ENCODE peak calls at places on chromosomes 2 and 18, in four cellular contexts. N, A, R and D are unnamed samples.

GRCh38 chr2:209688388-209688787 is 83.2 kb upstream of the UNC80 start:
- DNase-seq in A (peak; percentile 27), N (no peak), R (no peak), D (no peak)

GRCh38 chr18:55419939-55420664 is 167.9 kb downstream of the TCF4 start:
- DNase-seq in A (peak; percentile 39), R (no peak), N (no peak), D (no peak)

GRCh38 chr2:104254017-104254416 is 599.9 kb upstream of the POU3F3 start:
- DNase-seq in N (no peak), R (no peak), A (no peak), D (no peak)

GRCh38 chr2:196607073-196607472 is 32.4 kb upstream of the CCDC150 start:
- DNase-seq in N (no peak), A (peak; percentile 55), R (no peak), D (peak; percentile 73)

GRCh38 chr2:230589497-230590015 is 123.1 kb upstream of the CAB39 start:
- DNase-seq in N (no peak), A (no peak), R (no peak), D (no peak)

GRCh38 chr2:221758076-221758475 is 186.0 kb upstream of the EPHA4 start:
- DNase-seq in N (no peak), R (no peak), A (no peak), D (no peak)

GRCh38 chr2:190563109-190563508 is 28.6 kb upstream of the NEMP2 start:
- DNase-seq in N (no peak), A (no peak), R (no peak), D (no peak)

GRCh38 chr2:236166157-236166780 is 1.9 kb downstream of the GBX2 start:
- DNase-seq in A (peak; percentile 31), R (no peak), N (peak; percentile 70), D (no peak)

GRCh38 chr2:157692768-157693167 is 64.1 kb upstream of the ACVR1C start:
- DNase-seq in N (no peak), A (peak; percentile 79), R (no peak), D (no peak)

GRCh38 chr18:41965856-41966255 is 10.8 kb downstream of the PIK3C3 start:
- DNase-seq in A (no peak), R (no peak), N (no peak), D (no peak)

GRCh38 chr2:117972466-117973123 is 41.3 kb downstream of the CCDC93 start:
- DNase-seq in R (no peak), A (no peak), N (no peak), D (no peak)

GRCh38 chr2:200270732-200271131 is 35.8 kb upstream of the SPATS2L start:
- DNase-seq in R (no peak), A (no peak), N (no peak), D (no peak)

GRCh38 chr2:30422437-30422805 is 24.6 kb upstream of the LCLAT1 start:
- DNase-seq in A (peak; percentile 77), N (no peak), R (peak; percentile 29), D (no peak)

GRCh38 chr2:13522917-13523821 is 806.4 kb downstream of the TRIB2 start:
- DNase-seq in A (no peak), R (no peak), N (no peak), D (no peak)

GRCh38 chr2:207955456-207955855 is 69.9 kb downstream of the PLEKHM3 start:
- DNase-seq in A (no peak), R (no peak), N (no peak), D (no peak)

GRCh38 chr2:129767346-129767745 is 212.1 kb upstream of the RAB6C start:
- DNase-seq in N (no peak), R (no peak), A (no peak), D (no peak)

GRCh38 chr2:205461678-205462665 is 220.3 kb upstream of the NRP2 start:
- DNase-seq in N (no peak), R (no peak), A (peak; percentile 21), D (peak; percentile 51)

GRCh38 chr2:106205488-106205887 is 11.4 kb upstream of the UXS1 start:
- DNase-seq in R (no peak), N (no peak), A (no peak), D (no peak)

GRCh38 chr2:231617059-231617926 is 24.6 kb downstream of the TEX44 start:
- DNase-seq in N (no peak), R (no peak), A (no peak), D (no peak)

GRCh38 chr2:104447831-104448434 is 406.0 kb upstream of the POU3F3 start:
- DNase-seq in N (no peak), R (no peak), A (no peak), D (no peak)

GRCh38 chr2:31259075-31259474 is 25.1 kb downstream of the EHD3 start:
- DNase-seq in R (no peak), A (no peak), N (no peak), D (no peak)

GRCh38 chr2:168666339-168666738 is 136.1 kb upstream of the NOSTRIN start:
- DNase-seq in N (no peak), R (no peak), A (no peak), D (no peak)

GRCh38 chr2:200223385-200223784 is 83.1 kb upstream of the SPATS2L start:
- DNase-seq in R (no peak), N (no peak), A (peak; percentile 50), D (peak; percentile 37)

GRCh38 chr18:77098554-77099174 is 33.9 kb downstream of the MBP start:
- DNase-seq in R (no peak), N (no peak), A (peak; percentile 54), D (no peak)

GRCh38 chr2:195820867-195821565 is 164.0 kb downstream of the SLC39A10 start:
- DNase-seq in R (no peak), A (peak; percentile 36), N (no peak), D (no peak)

GRCh38 chr2:22634167-22634566 is 750.8 kb upstream of the KLHL29 start:
- DNase-seq in R (no peak), N (no peak), A (no peak), D (no peak)

GRCh38 chr2:97870396-97870843 is 125.3 kb downstream of the TMEM131 start:
- DNase-seq in N (no peak), A (peak; percentile 96), R (no peak), D (peak; percentile 83)

GRCh38 chr2:109385506-109385905 is 228.3 kb downstream of the SEPTIN10 start:
- DNase-seq in A (no peak), R (no peak), N (peak; percentile 15), D (no peak)

GRCh38 chr2:219398721-219399333 is 11.1 kb upstream of the DNPEP start:
- DNase-seq in N (no peak), A (peak; percentile 53), R (no peak), D (no peak)

GRCh38 chr18:77131652-77132368 is 773 bp downstream of the MBP start:
- DNase-seq in A (peak; percentile 51), R (peak; percentile 69), N (peak; percentile 91), D (no peak)

GRCh38 chr2:16105664-16106281 is 165.4 kb downstream of the MYCN start:
- DNase-seq in A (no peak), R (no peak), N (no peak), D (no peak)

GRCh38 chr2:40955635-40956034 is 503.7 kb upstream of the SLC8A1 start:
- DNase-seq in R (no peak), N (no peak), A (peak; percentile 1), D (no peak)

GRCh38 chr2:29130295-29130694 is 15.1 kb downstream of the CLIP4 start:
- DNase-seq in N (no peak), A (peak; percentile 83), R (no peak), D (peak; percentile 67)

GRCh38 chr2:38116762-38117161 is 40.8 kb upstream of the CYP1B1 start:
- DNase-seq in A (peak; percentile 89), R (no peak), N (no peak), D (no peak)

GRCh38 chr2:98771771-98772521 is 41.0 kb upstream of the MGAT4A start:
- DNase-seq in A (no peak), R (no peak), N (no peak), D (no peak)

DNA sequence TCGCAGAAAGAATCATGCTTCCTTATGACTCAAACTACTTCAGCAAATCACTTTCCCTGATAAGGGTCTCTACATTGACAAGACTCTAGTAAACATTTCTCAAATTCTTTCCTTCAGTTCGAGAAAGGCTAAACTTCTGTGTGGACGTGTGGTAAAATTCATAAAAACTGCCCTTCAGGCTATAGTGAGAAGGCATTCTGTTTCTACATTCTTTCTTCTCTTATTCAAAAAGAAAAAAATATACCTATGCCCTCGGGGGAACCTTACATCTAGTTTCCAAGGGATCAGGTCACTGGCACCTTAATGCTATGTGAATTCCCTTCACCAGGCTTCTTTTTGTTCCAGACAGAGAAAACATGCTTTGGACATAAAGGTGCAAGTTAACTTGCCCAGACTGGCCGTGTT is 4.9 kb downstream of the VIT start:
- DNase-seq in N (no peak), A (no peak), R (no peak), D (no peak)
- TF ChIP-seq CTCF in N (no peak), A (peak; percentile 6), R (no peak), D (no peak)

DNA sequence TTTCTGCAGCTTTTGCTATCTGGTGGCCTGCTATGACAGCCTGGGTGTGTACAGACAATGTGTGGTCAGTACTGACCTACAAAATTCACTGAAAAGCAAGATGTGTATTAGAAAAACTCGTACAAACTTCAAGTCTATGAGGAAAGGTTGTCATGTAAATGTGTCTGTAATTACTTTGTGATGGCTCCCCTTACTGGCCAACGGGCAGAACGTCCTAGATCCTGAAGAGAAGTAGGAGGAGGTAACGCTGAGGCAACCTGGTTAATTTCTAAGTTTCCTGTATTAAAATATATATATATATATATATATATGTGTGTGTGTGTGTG is 95.5 kb downstream of the GALNT3 start:
- DNase-seq in N (no peak), A (peak; percentile 76), R (no peak), D (no peak)
- TF ChIP-seq CTCF in N (peak; percentile 50), A (peak; percentile 62), R (peak; percentile 60), D (peak; percentile 66)

DNA sequence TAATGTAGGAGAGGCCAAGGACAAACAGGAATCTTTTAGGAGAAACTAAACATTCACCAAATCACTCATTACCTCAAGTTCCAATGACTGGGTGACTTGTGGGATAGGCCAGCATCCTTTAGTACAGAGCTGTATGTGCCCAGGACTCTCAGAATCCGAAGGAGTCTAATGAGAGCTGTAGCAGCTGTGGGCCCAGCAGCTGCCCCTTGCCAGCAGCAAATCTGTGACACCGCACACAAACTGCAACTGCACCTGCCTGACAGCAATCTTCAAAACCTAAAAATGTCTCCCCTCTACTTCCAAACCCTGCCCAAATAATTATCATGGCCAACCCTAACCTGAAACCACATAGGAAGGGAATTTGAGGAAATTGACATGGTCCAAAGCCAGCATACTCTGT is 44.5 kb upstream of the ACVR2A start:
- DNase-seq in A (no peak), R (no peak), N (no peak), D (no peak)
- TF ChIP-seq CTCF in A (no peak), R (no peak), N (no peak), D (no peak)

GRCh38 chr2:176188218-176188968 is at the start of gene HOXD1:
- DNase-seq in R (no peak), N (peak; percentile 90), A (peak; percentile 51), D (no peak)
- TF ChIP-seq CTCF in R (no peak), N (no peak), A (no peak), D (no peak)

DNA sequence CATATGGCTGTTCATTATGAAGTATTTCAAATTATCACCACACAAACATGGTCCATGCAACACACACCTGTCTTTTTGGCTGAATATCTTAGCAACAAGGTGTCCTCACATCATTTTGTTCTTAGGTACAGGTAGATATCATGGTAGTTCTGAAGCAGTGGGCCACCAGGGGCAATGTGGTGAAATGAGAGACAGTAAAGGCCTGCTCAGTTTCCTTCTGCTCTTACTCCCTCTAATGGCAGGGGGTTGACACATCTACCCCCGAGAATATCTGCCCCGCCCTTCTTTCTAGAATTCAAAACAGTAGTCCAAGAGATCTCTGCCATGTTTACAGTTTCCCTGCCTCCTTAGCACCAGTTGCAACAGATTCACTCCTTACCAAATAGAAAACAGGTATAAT is 147.0 kb upstream of the KLHL14 start:
- DNase-seq in N (no peak), R (no peak), A (peak; percentile 46), D (no peak)
- TF ChIP-seq CTCF in N (peak; percentile 7), R (peak; percentile 20), A (no peak), D (no peak)